ENCODE peak calls at places on chromosome 3, in seven cellular contexts. One of them, this sample, is unnamed.

GRCh38 chr3:8324727-8325126 is 176.9 kb upstream of the LMCD1 start:
- DNase-seq in hepatocyte: peak; percentile 45
- DNase-seq in GM23338: peak; percentile 70
- DNase-seq in PC-3: peak; percentile 58
- DNase-seq in GM23248: peak; percentile 68
- DNase-seq in MM.1S: peak; percentile 41
- DNase-seq in HCT116: peak; percentile 40
- DNase-seq in this sample: peak; percentile 19

GRCh38 chr3:170277833-170278586 is 55.8 kb downstream of the PRKCI start:
- DNase-seq in GM23248: no peak
- DNase-seq in MM.1S: peak; percentile 83
- DNase-seq in PC-3: no peak
- DNase-seq in HCT116: no peak
- DNase-seq in GM23338: no peak
- DNase-seq in hepatocyte: no peak
- DNase-seq in this sample: no peak

GRCh38 chr3:50982540-50983325 is 308.0 kb downstream of the DOCK3 start:
- DNase-seq in PC-3: no peak
- DNase-seq in GM23248: no peak
- DNase-seq in HCT116: no peak
- DNase-seq in MM.1S: no peak
- DNase-seq in hepatocyte: no peak
- DNase-seq in GM23338: no peak
- DNase-seq in this sample: no peak

GRCh38 chr3:89186446-89186845 is 79.0 kb downstream of the EPHA3 start:
- DNase-seq in GM23338: no peak
- DNase-seq in HCT116: no peak
- DNase-seq in GM23248: no peak
- DNase-seq in hepatocyte: no peak
- DNase-seq in MM.1S: no peak
- DNase-seq in PC-3: no peak
- DNase-seq in this sample: no peak

GRCh38 chr3:47042231-47042791 is 62.8 kb downstream of the NBEAL2 start:
- DNase-seq in PC-3: no peak
- DNase-seq in MM.1S: no peak
- DNase-seq in HCT116: no peak
- DNase-seq in GM23248: no peak
- DNase-seq in hepatocyte: no peak
- DNase-seq in GM23338: no peak
- DNase-seq in this sample: no peak

GRCh38 chr3:34175636-34176186 is 377.3 kb downstream of the PDCD6IP start:
- DNase-seq in hepatocyte: peak; percentile 12
- DNase-seq in HCT116: no peak
- DNase-seq in MM.1S: no peak
- DNase-seq in GM23248: no peak
- DNase-seq in PC-3: no peak
- DNase-seq in GM23338: peak; percentile 8
- DNase-seq in this sample: no peak

GRCh38 chr3:193168911-193169310 is 72.1 kb upstream of the PLAAT1 start:
- DNase-seq in PC-3: no peak
- DNase-seq in hepatocyte: no peak
- DNase-seq in MM.1S: no peak
- DNase-seq in GM23248: no peak
- DNase-seq in GM23338: no peak
- DNase-seq in HCT116: no peak
- DNase-seq in this sample: no peak

GRCh38 chr3:38622336-38622735 is 27.2 kb downstream of the SCN5A start:
- DNase-seq in hepatocyte: no peak
- DNase-seq in MM.1S: no peak
- DNase-seq in GM23338: no peak
- DNase-seq in PC-3: no peak
- DNase-seq in GM23248: no peak
- DNase-seq in HCT116: no peak
- DNase-seq in this sample: no peak

GRCh38 chr3:16609927-16610580 is 4.8 kb upstream of the DAZL start:
- DNase-seq in GM23338: no peak
- DNase-seq in PC-3: peak; percentile 62
- DNase-seq in hepatocyte: no peak
- DNase-seq in HCT116: no peak
- DNase-seq in MM.1S: no peak
- DNase-seq in GM23248: peak; percentile 33
- DNase-seq in this sample: no peak

GRCh38 chr3:33439421-33440327 is 531 bp downstream of the UBP1 start:
- DNase-seq in hepatocyte: peak; percentile 90
- DNase-seq in GM23338: peak; percentile 51
- DNase-seq in GM23248: peak; percentile 86
- DNase-seq in HCT116: no peak
- DNase-seq in PC-3: peak; percentile 31
- DNase-seq in MM.1S: peak; percentile 59
- DNase-seq in this sample: peak; percentile 39

GRCh38 chr3:174488527-174488926 is 370.6 kb upstream of the NAALADL2 start:
- DNase-seq in HCT116: no peak
- DNase-seq in GM23248: peak; percentile 48
- DNase-seq in MM.1S: no peak
- DNase-seq in PC-3: no peak
- DNase-seq in GM23338: no peak
- DNase-seq in hepatocyte: no peak
- DNase-seq in this sample: no peak

GRCh38 chr3:198079771-198080520 is 119.9 kb downstream of the LMLN start:
- DNase-seq in MM.1S: peak; percentile 64
- DNase-seq in GM23248: peak; percentile 18
- DNase-seq in GM23338: peak; percentile 63
- DNase-seq in HCT116: peak; percentile 50
- DNase-seq in PC-3: peak; percentile 54
- DNase-seq in hepatocyte: peak; percentile 31
- DNase-seq in this sample: peak; percentile 43

GRCh38 chr3:112013058-112013783 is 14.5 kb downstream of the TAGLN3 start:
- DNase-seq in GM23338: peak; percentile 86
- DNase-seq in GM23248: peak; percentile 91
- DNase-seq in MM.1S: peak; percentile 85
- DNase-seq in hepatocyte: peak; percentile 83
- DNase-seq in HCT116: peak; percentile 74
- DNase-seq in PC-3: peak; percentile 86
- DNase-seq in this sample: peak; percentile 64

GRCh38 chr3:33664195-33664594 is 53.9 kb downstream of the CLASP2 start:
- DNase-seq in hepatocyte: no peak
- DNase-seq in PC-3: peak; percentile 85
- DNase-seq in GM23338: no peak
- DNase-seq in HCT116: no peak
- DNase-seq in GM23248: peak; percentile 87
- DNase-seq in MM.1S: no peak
- DNase-seq in this sample: peak; percentile 58

GRCh38 chr3:42055291-42055690 is 35.9 kb upstream of the TRAK1 start:
- DNase-seq in HCT116: no peak
- DNase-seq in hepatocyte: peak; percentile 2
- DNase-seq in GM23248: peak; percentile 78
- DNase-seq in GM23338: no peak
- DNase-seq in MM.1S: no peak
- DNase-seq in PC-3: peak; percentile 43
- DNase-seq in this sample: peak; percentile 63

GRCh38 chr3:632571-633170 is 436.1 kb downstream of the CHL1 start:
- DNase-seq in hepatocyte: peak; percentile 81
- DNase-seq in GM23248: peak; percentile 22
- DNase-seq in HCT116: peak; percentile 35
- DNase-seq in MM.1S: peak; percentile 42
- DNase-seq in PC-3: peak; percentile 77
- DNase-seq in GM23338: peak; percentile 70
- DNase-seq in this sample: no peak

GRCh38 chr3:64432870-64433269 is 207.6 kb upstream of the PRICKLE2 start:
- DNase-seq in GM23248: no peak
- DNase-seq in MM.1S: no peak
- DNase-seq in GM23338: no peak
- DNase-seq in hepatocyte: no peak
- DNase-seq in HCT116: no peak
- DNase-seq in PC-3: no peak
- DNase-seq in this sample: no peak

GRCh38 chr3:126692858-126693257 is 11.2 kb upstream of the CHCHD6 start:
- DNase-seq in MM.1S: no peak
- DNase-seq in GM23248: no peak
- DNase-seq in PC-3: no peak
- DNase-seq in HCT116: no peak
- DNase-seq in hepatocyte: no peak
- DNase-seq in GM23338: peak; percentile 13
- DNase-seq in this sample: no peak

GRCh38 chr3:172750069-172750367 is 508 bp upstream of the ECT2 start:
- DNase-seq in GM23338: no peak
- DNase-seq in HCT116: no peak
- DNase-seq in GM23248: no peak
- DNase-seq in PC-3: no peak
- DNase-seq in hepatocyte: no peak
- DNase-seq in MM.1S: no peak
- DNase-seq in this sample: no peak

GRCh38 chr3:1017879-1018278 is 74.9 kb upstream of the CNTN6 start:
- DNase-seq in PC-3: no peak
- DNase-seq in HCT116: no peak
- DNase-seq in MM.1S: no peak
- DNase-seq in GM23248: no peak
- DNase-seq in hepatocyte: no peak
- DNase-seq in GM23338: no peak
- DNase-seq in this sample: no peak

GRCh38 chr3:151124476-151124875 is 39.0 kb downstream of the MED12L start:
- DNase-seq in GM23338: no peak
- DNase-seq in GM23248: no peak
- DNase-seq in PC-3: peak; percentile 71
- DNase-seq in MM.1S: no peak
- DNase-seq in HCT116: no peak
- DNase-seq in hepatocyte: no peak
- DNase-seq in this sample: peak; percentile 79

GRCh38 chr3:80492162-80492561 is 724.4 kb upstream of the ROBO1 start:
- DNase-seq in HCT116: no peak
- DNase-seq in GM23338: no peak
- DNase-seq in hepatocyte: no peak
- DNase-seq in GM23248: no peak
- DNase-seq in MM.1S: no peak
- DNase-seq in PC-3: peak; percentile 47
- DNase-seq in this sample: no peak

DNA sequence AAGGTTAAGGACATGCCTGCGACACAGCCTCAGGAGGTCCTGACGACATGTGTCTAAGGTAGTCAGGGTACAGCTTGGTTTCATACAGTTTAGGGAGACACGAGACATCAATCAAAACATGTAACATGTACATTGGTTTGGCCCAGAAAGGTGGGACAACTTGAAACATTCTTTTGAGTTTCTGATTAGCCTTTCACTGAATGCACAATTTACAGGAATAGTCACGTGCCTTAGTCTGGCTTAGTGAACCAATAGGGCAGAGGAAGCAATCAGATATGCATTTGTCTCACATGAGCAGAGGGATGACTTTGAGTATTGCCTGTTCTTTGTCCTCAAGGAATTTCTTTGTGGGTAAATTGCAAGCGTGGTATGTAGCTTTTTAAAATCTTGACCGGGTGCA is 24.5 kb upstream of the HDAC11 start:
- DNase-seq in GM23338: no peak
- DNase-seq in MM.1S: no peak
- DNase-seq in GM23248: no peak
- DNase-seq in hepatocyte: no peak
- DNase-seq in PC-3: no peak
- DNase-seq in HCT116: no peak
- DNase-seq in this sample: no peak
- H2AFZ ChIP-seq in GM23338: no peak overlapping the region
- H2AFZ ChIP-seq in MM.1S: no peak overlapping the region
- H2AFZ ChIP-seq in GM23248: no peak overlapping the region
- H2AFZ ChIP-seq in hepatocyte: no peak overlapping the region
- H2AFZ ChIP-seq in PC-3: no peak overlapping the region
- H2AFZ ChIP-seq in HCT116: no peak overlapping the region
- H2AFZ ChIP-seq in this sample: no peak overlapping the region

GRCh38 chr3:117746091-117746490 is 1036.5 kb downstream of the TUSC7 start:
- DNase-seq in MM.1S: no peak
- DNase-seq in GM23338: no peak
- DNase-seq in GM23248: no peak
- DNase-seq in hepatocyte: no peak
- DNase-seq in PC-3: no peak
- DNase-seq in HCT116: no peak
- DNase-seq in this sample: no peak
- TF ChIP-seq EZH2 in MM.1S: no peak
- TF ChIP-seq EZH2 in GM23338: no peak
- TF ChIP-seq EZH2 in GM23248: no peak
- TF ChIP-seq EZH2 in hepatocyte: no peak
- TF ChIP-seq EZH2 in PC-3: no peak
- TF ChIP-seq EZH2 in HCT116: no peak
- TF ChIP-seq EZH2 in this sample: no peak

DNA sequence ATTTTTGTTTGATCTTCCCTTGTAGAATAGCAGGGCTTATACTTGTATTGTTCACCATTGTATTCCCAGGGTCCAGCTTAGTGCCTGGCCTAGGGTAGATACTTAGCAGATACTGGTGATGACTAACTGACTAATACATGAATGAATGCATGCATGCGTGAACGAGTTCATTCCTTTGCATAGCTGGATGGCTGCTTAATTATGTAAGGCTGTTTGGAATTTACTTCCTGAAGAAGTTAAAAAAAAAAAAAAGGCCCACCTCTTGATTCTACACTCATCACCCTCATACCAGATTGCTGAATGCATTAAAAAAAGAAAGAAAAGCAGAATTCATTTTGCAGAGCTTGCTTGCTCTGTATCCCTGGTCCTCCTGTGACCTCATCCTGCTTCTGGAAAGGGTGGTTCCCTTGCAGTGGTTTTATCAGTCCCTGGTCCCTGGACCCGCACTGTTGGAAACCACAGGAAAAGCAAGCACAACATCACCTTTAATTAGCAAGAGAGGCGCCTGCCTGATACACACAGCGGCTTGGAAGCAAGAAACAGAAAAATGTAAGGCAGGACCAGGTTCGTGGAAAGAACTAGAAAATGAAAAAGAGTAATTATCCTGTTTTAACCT is 277.6 kb upstream of the CFAP20DC start:
- DNase-seq in HCT116: no peak
- DNase-seq in MM.1S: no peak
- DNase-seq in PC-3: peak; percentile 18
- DNase-seq in GM23338: peak; percentile 20
- DNase-seq in GM23248: peak; percentile 83
- DNase-seq in hepatocyte: no peak
- DNase-seq in this sample: peak; percentile 75
- H3K9me2 ChIP-seq in HCT116: no peaks in the 10 kb centered on the region
- H3K9me2 ChIP-seq in MM.1S: no peaks in the 10 kb centered on the region
- H3K9me2 ChIP-seq in PC-3: no peaks in the 10 kb centered on the region
- H3K9me2 ChIP-seq in GM23338: no peaks in the 10 kb centered on the region
- H3K9me2 ChIP-seq in GM23248: no peaks in the 10 kb centered on the region
- H3K9me2 ChIP-seq in hepatocyte: no peaks in the 10 kb centered on the region
- H3K9me2 ChIP-seq in this sample: no peaks in the 10 kb centered on the region

GRCh38 chr3:167859610-167860009 is 124.1 kb downstream of the SERPINI1 start:
- DNase-seq in hepatocyte: no peak
- DNase-seq in MM.1S: no peak
- DNase-seq in GM23338: no peak
- DNase-seq in HCT116: no peak
- DNase-seq in PC-3: no peak
- DNase-seq in GM23248: no peak
- DNase-seq in this sample: no peak

GRCh38 chr3:167861649-167862048 is 126.1 kb downstream of the SERPINI1 start:
- DNase-seq in HCT116: no peak
- DNase-seq in PC-3: peak; percentile 76
- DNase-seq in GM23338: no peak
- DNase-seq in GM23248: peak; percentile 18
- DNase-seq in MM.1S: no peak
- DNase-seq in hepatocyte: no peak
- DNase-seq in this sample: no peak

GRCh38 chr3:167864559-167864887 is 129.0 kb downstream of the SERPINI1 start:
- DNase-seq in PC-3: no peak
- DNase-seq in GM23248: no peak
- DNase-seq in hepatocyte: no peak
- DNase-seq in GM23338: no peak
- DNase-seq in HCT116: no peak
- DNase-seq in MM.1S: no peak
- DNase-seq in this sample: no peak

GRCh38 chr3:167863811-167864558 is 128.5 kb downstream of the SERPINI1 start:
- DNase-seq in HCT116: no peak
- DNase-seq in MM.1S: no peak
- DNase-seq in hepatocyte: no peak
- DNase-seq in PC-3: no peak
- DNase-seq in GM23338: no peak
- DNase-seq in GM23248: no peak
- DNase-seq in this sample: no peak

GRCh38 chr3:167862104-167862785 is 126.7 kb downstream of the SERPINI1 start:
- DNase-seq in GM23338: no peak
- DNase-seq in GM23248: no peak
- DNase-seq in hepatocyte: no peak
- DNase-seq in HCT116: no peak
- DNase-seq in MM.1S: no peak
- DNase-seq in PC-3: peak; percentile 71
- DNase-seq in this sample: no peak
- H2AFZ ChIP-seq in GM23338: no peak overlapping the region
- H2AFZ ChIP-seq in GM23248: peak overlapping the region; percentile 5
- H2AFZ ChIP-seq in hepatocyte: no peak overlapping the region
- H2AFZ ChIP-seq in HCT116: no peak overlapping the region
- H2AFZ ChIP-seq in MM.1S: no peak overlapping the region
- H2AFZ ChIP-seq in PC-3: peak overlapping the region; percentile 57
- H2AFZ ChIP-seq in this sample: no peak overlapping the region

This sample was measured in PC-9.